ENCODE peak calls at places on chromosomes 11 and 22, in eight cellular contexts. One of them, this sample, is unnamed.

GRCh38 chr22:25159028-25159427 is 40.6 kb upstream of the CRYBB3 start:
- DNase-seq in stomach: no peak
- DNase-seq in sigmoid colon: no peak
- DNase-seq in AG10803: no peak
- DNase-seq in Peyer's patch: no peak
- DNase-seq in adrenal gland: no peak
- DNase-seq in left lung: no peak
- DNase-seq in brain microvascular endothelial cell: peak
- DNase-seq in this sample: no peak

GRCh38 chr11:60288531-60288930 is 8.1 kb downstream of the MS4A4A start:
- DNase-seq in sigmoid colon: no peak
- DNase-seq in left lung: no peak
- DNase-seq in adrenal gland: no peak
- DNase-seq in Peyer's patch: no peak
- DNase-seq in AG10803: no peak
- DNase-seq in stomach: no peak
- DNase-seq in brain microvascular endothelial cell: peak
- DNase-seq in this sample: no peak

GRCh38 chr11:94295534-94295933 is 8.8 kb upstream of the IZUMO1R start:
- DNase-seq in adrenal gland: no peak
- DNase-seq in AG10803: no peak
- DNase-seq in stomach: no peak
- DNase-seq in brain microvascular endothelial cell: no peak
- DNase-seq in sigmoid colon: no peak
- DNase-seq in Peyer's patch: no peak
- DNase-seq in left lung: no peak
- DNase-seq in this sample: no peak

GRCh38 chr11:95716266-95716665 is 73.3 kb downstream of the FAM76B start:
- DNase-seq in sigmoid colon: no peak
- DNase-seq in left lung: no peak
- DNase-seq in Peyer's patch: no peak
- DNase-seq in brain microvascular endothelial cell: peak
- DNase-seq in adrenal gland: no peak
- DNase-seq in stomach: no peak
- DNase-seq in AG10803: peak
- DNase-seq in this sample: no peak

GRCh38 chr11:100240051-100240450 is 447.0 kb upstream of the ARHGAP42 start:
- DNase-seq in stomach: no peak
- DNase-seq in AG10803: no peak
- DNase-seq in sigmoid colon: no peak
- DNase-seq in adrenal gland: no peak
- DNase-seq in brain microvascular endothelial cell: no peak
- DNase-seq in left lung: no peak
- DNase-seq in Peyer's patch: no peak
- DNase-seq in this sample: no peak

GRCh38 chr22:40898850-40899357 is 37.0 kb upstream of the DNAJB7 start:
- DNase-seq in Peyer's patch: no peak
- DNase-seq in adrenal gland: peak
- DNase-seq in sigmoid colon: no peak
- DNase-seq in stomach: no peak
- DNase-seq in left lung: no peak
- DNase-seq in brain microvascular endothelial cell: peak
- DNase-seq in AG10803: peak
- DNase-seq in this sample: peak

GRCh38 chr11:17743808-17744119 is 9.2 kb downstream of the KCNC1 start:
- DNase-seq in stomach: no peak
- DNase-seq in AG10803: no peak
- DNase-seq in adrenal gland: no peak
- DNase-seq in brain microvascular endothelial cell: no peak
- DNase-seq in Peyer's patch: no peak
- DNase-seq in left lung: no peak
- DNase-seq in sigmoid colon: peak
- DNase-seq in this sample: no peak

GRCh38 chr11:45341379-45341778 is 55.2 kb upstream of the SYT13 start:
- DNase-seq in adrenal gland: no peak
- DNase-seq in Peyer's patch: no peak
- DNase-seq in left lung: no peak
- DNase-seq in stomach: no peak
- DNase-seq in brain microvascular endothelial cell: no peak
- DNase-seq in AG10803: no peak
- DNase-seq in sigmoid colon: no peak
- DNase-seq in this sample: no peak

GRCh38 chr11:63872833-63873201 is 33.9 kb downstream of the MARK2 start:
- DNase-seq in brain microvascular endothelial cell: no peak
- DNase-seq in Peyer's patch: no peak
- DNase-seq in AG10803: no peak
- DNase-seq in stomach: no peak
- DNase-seq in sigmoid colon: no peak
- DNase-seq in adrenal gland: peak
- DNase-seq in left lung: peak
- DNase-seq in this sample: no peak

GRCh38 chr22:31538815-31539214 is 42.5 kb downstream of the SFI1 start:
- DNase-seq in left lung: no peak
- DNase-seq in Peyer's patch: no peak
- DNase-seq in adrenal gland: no peak
- DNase-seq in sigmoid colon: no peak
- DNase-seq in AG10803: no peak
- DNase-seq in brain microvascular endothelial cell: no peak
- DNase-seq in stomach: no peak
- DNase-seq in this sample: no peak

GRCh38 chr22:48979482-48979881 is 848.2 kb downstream of the BRD1 start:
- DNase-seq in brain microvascular endothelial cell: no peak
- DNase-seq in adrenal gland: peak
- DNase-seq in stomach: no peak
- DNase-seq in Peyer's patch: no peak
- DNase-seq in AG10803: no peak
- DNase-seq in left lung: no peak
- DNase-seq in sigmoid colon: no peak
- DNase-seq in this sample: no peak

GRCh38 chr22:22045576-22046335 is 63.2 kb upstream of the TOP3B start:
- DNase-seq in stomach: no peak
- DNase-seq in AG10803: no peak
- DNase-seq in sigmoid colon: no peak
- DNase-seq in Peyer's patch: no peak
- DNase-seq in left lung: no peak
- DNase-seq in adrenal gland: no peak
- DNase-seq in brain microvascular endothelial cell: no peak
- DNase-seq in this sample: no peak

GRCh38 chr11:79352304-79352703 is 88.5 kb downstream of the TENM4 start:
- DNase-seq in stomach: no peak
- DNase-seq in adrenal gland: no peak
- DNase-seq in AG10803: no peak
- DNase-seq in left lung: no peak
- DNase-seq in sigmoid colon: no peak
- DNase-seq in brain microvascular endothelial cell: no peak
- DNase-seq in Peyer's patch: no peak
- DNase-seq in this sample: no peak

GRCh38 chr11:85967457-85967856 is 101.4 kb downstream of the PICALM start:
- DNase-seq in Peyer's patch: no peak
- DNase-seq in adrenal gland: no peak
- DNase-seq in brain microvascular endothelial cell: no peak
- DNase-seq in left lung: no peak
- DNase-seq in AG10803: no peak
- DNase-seq in sigmoid colon: no peak
- DNase-seq in stomach: no peak
- DNase-seq in this sample: no peak

GRCh38 chr11:85960678-85961077 is 105.5 kb downstream of the CCDC83 start:
- DNase-seq in left lung: no peak
- DNase-seq in stomach: no peak
- DNase-seq in AG10803: no peak
- DNase-seq in brain microvascular endothelial cell: no peak
- DNase-seq in adrenal gland: no peak
- DNase-seq in Peyer's patch: no peak
- DNase-seq in sigmoid colon: no peak
- DNase-seq in this sample: no peak

GRCh38 chr11:85961130-85961529 is 105.9 kb downstream of the CCDC83 start:
- DNase-seq in brain microvascular endothelial cell: no peak
- DNase-seq in AG10803: no peak
- DNase-seq in sigmoid colon: no peak
- DNase-seq in Peyer's patch: no peak
- DNase-seq in stomach: no peak
- DNase-seq in adrenal gland: no peak
- DNase-seq in left lung: no peak
- DNase-seq in this sample: no peak

GRCh38 chr11:85965202-85965601 is 103.7 kb downstream of the PICALM start:
- DNase-seq in AG10803: peak
- DNase-seq in adrenal gland: no peak
- DNase-seq in Peyer's patch: no peak
- DNase-seq in sigmoid colon: no peak
- DNase-seq in stomach: no peak
- DNase-seq in brain microvascular endothelial cell: no peak
- DNase-seq in left lung: no peak
- DNase-seq in this sample: peak

DNA sequence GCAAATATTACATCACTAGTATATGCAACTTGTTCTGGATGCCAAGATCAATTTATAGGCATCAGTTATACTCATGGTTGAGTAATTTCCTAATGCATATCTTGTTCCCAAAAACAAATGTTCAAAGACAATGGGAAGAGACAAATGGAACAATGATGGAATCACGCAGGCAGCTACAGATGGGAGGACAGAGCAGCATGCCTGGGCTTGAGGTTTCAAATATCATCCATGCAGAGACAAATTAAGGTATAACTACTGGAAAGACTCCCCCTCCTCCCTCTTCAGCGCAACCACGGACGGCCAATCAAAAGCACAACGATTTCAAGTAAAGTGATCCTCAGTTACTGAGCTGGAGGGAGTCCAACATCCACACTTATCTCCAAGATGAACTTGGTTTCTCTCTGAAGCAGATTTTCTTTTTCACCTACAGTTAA is 106.8 kb downstream of the CCDC83 start:
- DNase-seq in AG10803: no peak
- DNase-seq in stomach: no peak
- DNase-seq in adrenal gland: no peak
- DNase-seq in brain microvascular endothelial cell: peak
- DNase-seq in left lung: no peak
- DNase-seq in sigmoid colon: no peak
- DNase-seq in Peyer's patch: no peak
- DNase-seq in this sample: peak
- TF ChIP-seq CTCF in AG10803: no peak
- TF ChIP-seq CTCF in stomach: no peak
- TF ChIP-seq CTCF in adrenal gland: no peak
- TF ChIP-seq CTCF in brain microvascular endothelial cell: no peak
- TF ChIP-seq CTCF in left lung: no peak
- TF ChIP-seq CTCF in sigmoid colon: no peak
- TF ChIP-seq CTCF in Peyer's patch: no peak
- TF ChIP-seq CTCF in this sample: no peak

DNA sequence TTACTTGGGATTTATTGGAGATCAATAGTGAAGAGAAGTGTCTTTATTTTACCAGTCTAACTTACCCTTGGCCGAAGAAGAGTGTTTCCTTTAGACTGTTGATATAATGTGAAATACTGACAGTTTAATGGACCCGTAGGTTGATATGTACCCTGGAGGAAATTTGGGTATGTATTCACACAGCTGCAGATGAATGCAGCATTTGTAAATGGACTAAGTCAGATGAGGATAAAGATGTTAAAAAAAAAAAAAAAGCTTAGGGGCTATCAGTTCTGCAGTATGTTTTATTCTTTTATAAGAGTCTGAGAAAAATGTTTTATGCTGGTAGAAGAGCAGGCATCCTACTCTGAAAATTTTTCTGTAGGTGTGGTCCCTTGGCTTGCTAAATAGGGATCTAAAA is 2.7 kb downstream of the REXO2 start:
- DNase-seq in Peyer's patch: no peak
- DNase-seq in AG10803: no peak
- DNase-seq in stomach: no peak
- DNase-seq in adrenal gland: no peak
- DNase-seq in sigmoid colon: no peak
- DNase-seq in left lung: no peak
- DNase-seq in brain microvascular endothelial cell: no peak
- DNase-seq in this sample: no peak
- H3K4me3 ChIP-seq in Peyer's patch: no peak
- H3K4me3 ChIP-seq in AG10803: no peak
- H3K4me3 ChIP-seq in stomach: no peak
- H3K4me3 ChIP-seq in adrenal gland: no peak
- H3K4me3 ChIP-seq in sigmoid colon: no peak
- H3K4me3 ChIP-seq in left lung: no peak
- H3K4me3 ChIP-seq in brain microvascular endothelial cell: no peak
- H3K4me3 ChIP-seq in this sample: peak

GRCh38 chr11:87878373-87878779 is 296.9 kb downstream of the RAB38 start:
- DNase-seq in sigmoid colon: no peak
- DNase-seq in Peyer's patch: no peak
- DNase-seq in left lung: no peak
- DNase-seq in adrenal gland: peak
- DNase-seq in AG10803: peak
- DNase-seq in brain microvascular endothelial cell: peak
- DNase-seq in stomach: no peak
- DNase-seq in this sample: peak
- TF ChIP-seq CTCF in sigmoid colon: no peak
- TF ChIP-seq CTCF in Peyer's patch: peak
- TF ChIP-seq CTCF in left lung: peak
- TF ChIP-seq CTCF in adrenal gland: peak
- TF ChIP-seq CTCF in AG10803: peak
- TF ChIP-seq CTCF in brain microvascular endothelial cell: peak
- TF ChIP-seq CTCF in stomach: no peak
- TF ChIP-seq CTCF in this sample: peak

GRCh38 chr11:6258141-6258540 is 1.5 kb upstream of the CCKBR start:
- DNase-seq in stomach: no peak
- DNase-seq in left lung: no peak
- DNase-seq in AG10803: no peak
- DNase-seq in brain microvascular endothelial cell: no peak
- DNase-seq in adrenal gland: no peak
- DNase-seq in Peyer's patch: no peak
- DNase-seq in sigmoid colon: no peak
- DNase-seq in this sample: no peak

GRCh38 chr11:6259638-6260019 is at the start of gene CCKBR:
- DNase-seq in left lung: no peak
- DNase-seq in adrenal gland: no peak
- DNase-seq in AG10803: no peak
- DNase-seq in stomach: peak
- DNase-seq in brain microvascular endothelial cell: no peak
- DNase-seq in sigmoid colon: peak
- DNase-seq in Peyer's patch: no peak
- DNase-seq in this sample: no peak

GRCh38 chr11:6260207-6260726 is 629 bp downstream of the CCKBR start:
- DNase-seq in AG10803: no peak
- DNase-seq in sigmoid colon: no peak
- DNase-seq in adrenal gland: no peak
- DNase-seq in Peyer's patch: no peak
- DNase-seq in left lung: no peak
- DNase-seq in stomach: no peak
- DNase-seq in brain microvascular endothelial cell: no peak
- DNase-seq in this sample: no peak

GRCh38 chr11:6263664-6264063 is 4.0 kb downstream of the CCKBR start:
- DNase-seq in stomach: no peak
- DNase-seq in adrenal gland: no peak
- DNase-seq in sigmoid colon: no peak
- DNase-seq in AG10803: no peak
- DNase-seq in brain microvascular endothelial cell: no peak
- DNase-seq in Peyer's patch: no peak
- DNase-seq in left lung: no peak
- DNase-seq in this sample: no peak

DNA sequence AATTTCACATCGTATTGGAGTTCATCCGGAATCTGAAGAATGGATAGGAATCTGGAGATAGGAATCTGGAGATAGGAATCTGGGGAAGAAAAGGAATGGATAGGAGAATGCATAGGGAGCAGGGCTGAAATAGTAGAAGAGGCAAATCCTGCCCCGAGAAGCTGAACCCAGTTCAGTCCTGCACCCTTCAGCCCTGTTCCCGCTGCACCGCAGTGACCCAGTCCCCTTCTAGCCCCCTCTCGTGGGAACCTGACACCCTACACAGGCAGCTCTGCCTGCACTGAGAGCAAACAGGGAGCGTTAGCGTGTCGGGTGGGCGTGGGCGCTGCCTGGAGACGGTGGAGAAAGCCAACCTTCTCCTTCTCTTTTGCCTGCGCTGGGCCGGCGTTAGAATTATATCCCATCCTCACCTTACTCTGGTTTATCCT is 1.1 kb upstream of the CCKBR start:
- DNase-seq in sigmoid colon: no peak
- DNase-seq in stomach: peak
- DNase-seq in Peyer's patch: no peak
- DNase-seq in adrenal gland: no peak
- DNase-seq in left lung: no peak
- DNase-seq in brain microvascular endothelial cell: no peak
- DNase-seq in AG10803: no peak
- DNase-seq in this sample: peak
- H3K4me3 ChIP-seq in sigmoid colon: peak
- H3K4me3 ChIP-seq in stomach: peak
- H3K4me3 ChIP-seq in Peyer's patch: no peak
- H3K4me3 ChIP-seq in adrenal gland: peak
- H3K4me3 ChIP-seq in left lung: peak
- H3K4me3 ChIP-seq in brain microvascular endothelial cell: no peak
- H3K4me3 ChIP-seq in AG10803: no peak
- H3K4me3 ChIP-seq in this sample: no peak